ENCODE peak calls at places on chromosome 16, in six cellular contexts. F is mucosa of descending colon, Y is breast epithelium, G is AG04450, C is mammary epithelial cell, Z is right lobe of liver. A is an unnamed sample.

GRCh38 chr16:50313596-50314483 is 47.5 kb downstream of the ADCY7 start:
- DNase-seq in Z (peak; percentile 54), F (peak; percentile 72), C (no peak), G (no peak), Y (no peak), A (peak; percentile 48)

GRCh38 chr16:74627506-74628220 is 20.7 kb upstream of the GLG1 start:
- DNase-seq in Z (peak; percentile 96), C (no peak), G (no peak), Y (no peak), F (no peak), A (no peak)

GRCh38 chr16:75457485-75458021 is 6.9 kb downstream of the TMEM170A start:
- DNase-seq in F (no peak), Y (no peak), G (no peak), Z (no peak), C (no peak), A (peak; percentile 27)

GRCh38 chr16:79843631-79844043 is 243.1 kb upstream of the MAF start:
- DNase-seq in Z (no peak), Y (no peak), F (no peak), C (peak; percentile 25), G (no peak), A (no peak)

GRCh38 chr16:77594798-77595625 is 127.3 kb upstream of the NUDT7 start:
- DNase-seq in F (no peak), Y (no peak), Z (no peak), G (no peak), C (no peak), A (no peak)

GRCh38 chr16:1308036-1308976 is 1.1 kb upstream of the UBE2I start:
- DNase-seq in G (no peak), C (peak; percentile 58), Y (no peak), F (no peak), Z (no peak), A (no peak)

GRCh38 chr16:20611975-20612471 is 35.9 kb upstream of the ACSM2B start:
- DNase-seq in Z (peak; percentile 90), Y (no peak), F (no peak), C (no peak), G (no peak), A (no peak)

GRCh38 chr16:4601317-4602186 is 13.1 kb downstream of the UBALD1 start:
- DNase-seq in Z (no peak), Y (no peak), F (no peak), G (no peak), C (no peak), A (no peak)

GRCh38 chr16:59633996-59634579 is 900.0 kb upstream of the GOT2 start:
- DNase-seq in C (peak; percentile 37), Z (no peak), G (peak; percentile 38), F (no peak), Y (no peak), A (no peak)

GRCh38 chr16:73145166-73145565 is 97.2 kb upstream of the ZFHX3 start:
- DNase-seq in C (no peak), Y (no peak), F (no peak), G (no peak), Z (peak; percentile 52), A (no peak)

GRCh38 chr16:73142995-73143394 is 95.1 kb upstream of the ZFHX3 start:
- DNase-seq in G (no peak), Z (no peak), Y (no peak), C (no peak), F (no peak), A (no peak)

GRCh38 chr16:73142069-73142880 is 94.3 kb upstream of the ZFHX3 start:
- DNase-seq in Y (no peak), G (no peak), C (no peak), Z (peak; percentile 63), F (no peak), A (no peak)

GRCh38 chr16:73140944-73141343 is 93.0 kb upstream of the ZFHX3 start:
- DNase-seq in G (no peak), Y (no peak), Z (no peak), C (no peak), F (no peak), A (no peak)

DNA sequence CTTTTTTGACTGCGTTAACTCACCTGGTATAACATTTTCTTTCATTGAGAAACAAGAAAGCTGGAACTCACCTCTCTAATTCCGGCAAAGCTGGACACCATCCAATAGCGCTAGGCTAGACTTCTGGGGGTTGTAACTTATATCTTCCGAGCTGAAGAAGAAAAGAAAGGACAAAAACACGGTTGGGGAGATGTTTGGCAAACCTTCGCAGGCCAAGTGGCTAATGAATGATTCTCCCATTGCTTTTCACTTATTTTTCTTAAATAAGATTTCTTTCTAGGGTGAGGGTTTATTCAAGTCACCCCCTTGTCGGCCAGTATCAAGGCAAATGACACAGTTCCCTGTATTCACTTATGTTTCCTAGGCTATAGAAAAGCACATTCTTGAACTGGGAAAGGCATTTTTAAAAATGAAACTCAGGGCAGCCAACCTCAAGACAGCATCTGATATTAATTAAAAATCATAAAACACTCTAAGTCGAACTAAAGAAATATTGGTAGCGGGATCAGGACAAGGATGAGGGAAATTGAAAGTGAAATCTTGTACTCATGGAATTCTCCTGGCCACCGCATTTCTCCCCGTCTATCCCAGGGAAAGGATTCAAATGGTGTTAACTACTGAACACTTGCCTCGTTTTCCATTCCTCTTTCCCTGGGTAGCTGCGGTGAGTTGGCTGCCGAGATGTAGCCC is 95.9 kb upstream of the ZFHX3 start:
- DNase-seq in G (no peak), Z (no peak), C (no peak), F (no peak), Y (no peak), A (no peak)
- H3K4me3 ChIP-seq in G (peak overlapping the region; percentile 41), Z (peak overlapping the region; percentile 1), C (no peak overlapping the region), F (no peak overlapping the region), Y (peak overlapping the region; percentile 37), A (peak overlapping the region; percentile 18)

GRCh38 chr16:54928016-54928356 is 2.7 kb upstream of the IRX5 start:
- DNase-seq in F (no peak), Z (no peak), G (no peak), C (peak; percentile 49), Y (no peak), A (no peak)
- H3K4me3 ChIP-seq in F (no peak overlapping the region), Z (no peak overlapping the region), G (no peak overlapping the region), C (peak overlapping the region; percentile 79), Y (peak overlapping the region; percentile 88), A (peak overlapping the region; percentile 69)

GRCh38 chr16:49081556-49081955 is 200.1 kb downstream of the CBLN1 start:
- DNase-seq in G (no peak), Y (no peak), C (peak; percentile 32), F (no peak), Z (no peak), A (no peak)
- H3K4me3 ChIP-seq in G (no peak overlapping the region), Y (no peak overlapping the region), C (no peak overlapping the region), F (no peak overlapping the region), Z (no peak overlapping the region), A (no peak overlapping the region)

DNA sequence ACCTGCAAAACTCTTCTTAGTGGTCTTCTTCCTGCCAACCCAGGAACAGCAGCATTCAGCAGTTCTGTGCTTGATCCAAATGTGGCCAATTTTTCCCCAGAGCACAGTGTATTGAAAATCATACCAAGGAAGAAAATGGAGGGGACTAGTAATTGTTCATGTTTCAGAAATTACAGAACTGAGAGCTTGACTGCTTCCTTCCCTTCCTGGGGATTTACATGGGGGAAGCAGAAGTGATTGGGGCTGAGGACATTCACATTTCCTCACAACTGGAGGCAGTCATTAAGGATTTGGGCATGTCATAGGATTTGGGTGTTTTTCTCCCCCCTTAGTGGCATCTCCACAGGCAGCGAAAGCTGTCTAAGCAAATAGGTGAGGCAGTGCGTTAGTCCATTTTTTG is 19.7 kb downstream of the CIITA start:
- DNase-seq in C (no peak), F (no peak), Z (no peak), Y (no peak), G (no peak), A (no peak)
- H3K4me3 ChIP-seq in C (no peak overlapping the region), F (no peak overlapping the region), Z (no peak overlapping the region), Y (no peak overlapping the region), G (no peak overlapping the region), A (no peak overlapping the region)

DNA sequence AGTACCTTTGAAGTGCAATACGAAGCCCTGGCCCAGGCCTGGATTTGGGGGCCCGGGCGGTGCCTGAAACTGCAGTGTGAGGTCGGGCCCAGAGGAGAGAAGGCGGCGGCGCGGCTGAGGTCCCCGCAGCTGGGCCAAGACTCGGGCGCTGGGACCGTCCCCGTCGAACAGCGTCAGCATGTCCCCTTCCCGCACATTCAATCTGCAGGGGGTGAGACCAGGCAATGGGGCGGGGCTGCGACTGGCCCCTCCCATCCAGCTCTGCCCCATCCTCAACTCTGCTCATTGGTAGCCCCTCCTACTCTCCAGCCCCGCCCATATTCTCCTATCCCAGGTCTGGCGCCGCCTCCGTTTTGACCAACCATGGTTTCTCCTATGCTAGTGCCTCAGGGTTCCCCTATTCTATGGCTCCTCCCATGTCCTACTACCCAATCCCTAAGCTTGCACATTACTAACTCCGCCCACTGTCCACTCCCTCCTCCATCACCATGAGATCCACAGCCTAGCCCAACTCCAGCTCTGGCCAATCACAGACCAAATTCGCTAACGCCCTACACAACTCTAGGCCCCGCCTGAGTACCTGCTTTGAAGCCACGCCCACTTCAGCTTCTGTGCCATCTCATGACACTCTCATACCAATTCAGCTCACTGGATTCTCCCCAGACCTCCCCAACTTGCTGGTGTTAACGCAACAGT is 14.4 kb upstream of the CDIPT start:
- DNase-seq in Z (no peak), Y (no peak), G (no peak), C (peak; percentile 41), F (peak; percentile 52), A (no peak)
- H3K4me3 ChIP-seq in Z (no peak overlapping the region), Y (no peak overlapping the region), G (no peak overlapping the region), C (no peak overlapping the region), F (no peak overlapping the region), A (no peak overlapping the region)

DNA sequence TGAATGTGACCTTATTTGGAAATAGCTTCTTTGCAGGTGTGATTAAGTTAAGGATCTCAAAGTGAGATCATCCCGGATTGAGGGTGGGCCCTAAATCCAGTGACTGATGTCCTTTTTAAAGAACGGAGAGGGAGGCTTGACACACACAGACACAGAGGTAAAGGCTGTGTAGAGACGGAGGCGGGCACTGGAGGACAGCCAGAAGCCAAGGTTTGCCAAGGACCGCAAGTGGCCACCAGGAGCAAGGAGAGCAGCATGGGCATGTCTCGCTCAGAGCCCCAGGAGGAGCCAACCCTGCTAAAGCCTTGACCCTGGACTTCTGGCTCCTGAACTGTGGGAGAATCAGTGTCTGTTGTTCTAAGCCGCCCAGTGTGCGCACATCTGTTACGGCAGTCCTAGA is 15.4 kb downstream of the CNGB1 start:
- DNase-seq in C (peak; percentile 63), Y (peak; percentile 70), F (peak; percentile 7), G (no peak), Z (no peak), A (no peak)
- H3K4me3 ChIP-seq in C (no peak overlapping the region), Y (no peak overlapping the region), F (no peak overlapping the region), G (no peak overlapping the region), Z (no peak overlapping the region), A (no peak overlapping the region)

DNA sequence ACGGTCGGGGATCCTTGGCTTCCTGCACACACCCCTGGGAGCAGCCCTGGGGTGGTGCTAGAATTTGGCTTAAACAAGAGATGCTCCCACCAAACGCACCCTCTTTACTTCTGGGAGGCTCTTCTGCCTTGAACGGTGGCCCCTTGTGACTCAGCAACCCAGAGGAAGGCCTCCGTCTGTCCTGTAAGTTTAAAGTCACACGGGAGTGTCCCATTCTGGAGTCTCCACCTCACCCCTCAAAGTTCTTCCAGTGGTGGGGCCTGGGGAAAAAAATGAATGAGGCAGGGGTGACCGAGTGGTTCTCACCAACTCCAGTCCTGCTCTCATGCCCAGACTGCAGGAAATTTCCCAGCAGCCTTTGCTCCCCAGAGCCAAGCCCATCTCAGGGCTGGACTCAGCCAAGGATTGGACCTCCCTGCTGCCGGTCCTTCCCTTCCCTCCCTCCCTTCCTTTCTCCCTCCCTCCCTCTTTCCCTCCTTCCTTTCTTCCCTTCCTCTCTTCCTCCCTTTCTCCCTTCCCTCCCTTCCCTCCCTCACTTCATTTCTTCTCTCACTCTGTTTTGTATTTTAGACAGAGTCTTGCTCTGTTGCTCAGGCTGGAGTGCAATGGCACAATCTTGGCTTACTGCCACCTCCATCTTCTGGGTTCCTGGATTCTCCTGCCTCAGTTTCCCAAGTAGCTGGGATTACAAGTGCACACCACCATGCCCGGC is 11.4 kb downstream of the ITGAD start:
- DNase-seq in G (no peak), Y (no peak), C (no peak), F (no peak), Z (no peak), A (no peak)
- H3K4me3 ChIP-seq in G (peak overlapping the region; percentile 22), Y (peak overlapping the region; percentile 33), C (no peak overlapping the region), F (no peak overlapping the region), Z (no peak overlapping the region), A (no peak overlapping the region)

GRCh38 chr16:67249178-67249759 is 490 bp downstream of the SLC9A5 start:
- DNase-seq in Y (no peak), F (peak; percentile 59), C (no peak), Z (peak; percentile 47), G (no peak), A (peak; percentile 47)
- H3K4me3 ChIP-seq in Y (peak overlapping the region; percentile 91), F (no peak overlapping the region), C (no peak overlapping the region), Z (peak overlapping the region; percentile 34), G (peak overlapping the region; percentile 67), A (peak overlapping the region; percentile 70)

A was measured in Peyer's patch.